ENCODE peak calls at places on chromosomes 13 and 19, in eight cellular contexts. One of them, this sample, is unnamed.

GRCh38 chr19:35704218-35704617 is at the start of gene ZBTB32:
- DNase-seq in adipocyte: peak; percentile 39
- DNase-seq in cardiac muscle cell: peak; percentile 69
- DNase-seq in thyroid gland: peak; percentile 51
- DNase-seq in neural progenitor cell: peak; percentile 80
- DNase-seq in stomach: no peak
- DNase-seq in psoas muscle: no peak
- DNase-seq in CD8-positive, alpha-beta T cell: no peak
- DNase-seq in this sample: peak; percentile 76

GRCh38 chr13:54637377-54637776 is 1608.8 kb downstream of the OLFM4 start:
- DNase-seq in adipocyte: no peak
- DNase-seq in cardiac muscle cell: peak; percentile 55
- DNase-seq in thyroid gland: no peak
- DNase-seq in neural progenitor cell: peak; percentile 56
- DNase-seq in stomach: no peak
- DNase-seq in psoas muscle: no peak
- DNase-seq in CD8-positive, alpha-beta T cell: no peak
- DNase-seq in this sample: no peak

GRCh38 chr19:16274466-16274865 is 50.2 kb upstream of the KLF2 start:
- DNase-seq in adipocyte: peak; percentile 32
- DNase-seq in cardiac muscle cell: peak; percentile 60
- DNase-seq in thyroid gland: no peak
- DNase-seq in neural progenitor cell: no peak
- DNase-seq in stomach: no peak
- DNase-seq in psoas muscle: peak; percentile 64
- DNase-seq in CD8-positive, alpha-beta T cell: no peak
- DNase-seq in this sample: no peak

GRCh38 chr13:99419591-99420243 is 81.6 kb upstream of the TM9SF2 start:
- DNase-seq in adipocyte: no peak
- DNase-seq in cardiac muscle cell: no peak
- DNase-seq in thyroid gland: no peak
- DNase-seq in neural progenitor cell: no peak
- DNase-seq in stomach: peak; percentile 20
- DNase-seq in psoas muscle: peak; percentile 4
- DNase-seq in CD8-positive, alpha-beta T cell: no peak
- DNase-seq in this sample: no peak

GRCh38 chr13:91456837-91457236 is 58.4 kb downstream of the GPC5 start:
- DNase-seq in adipocyte: no peak
- DNase-seq in cardiac muscle cell: no peak
- DNase-seq in thyroid gland: no peak
- DNase-seq in neural progenitor cell: no peak
- DNase-seq in stomach: no peak
- DNase-seq in psoas muscle: no peak
- DNase-seq in CD8-positive, alpha-beta T cell: no peak
- DNase-seq in this sample: no peak

GRCh38 chr13:110506859-110507566 is 54.5 kb downstream of the RAB20 start:
- DNase-seq in adipocyte: no peak
- DNase-seq in cardiac muscle cell: peak; percentile 71
- DNase-seq in thyroid gland: peak; percentile 97
- DNase-seq in neural progenitor cell: no peak
- DNase-seq in stomach: peak; percentile 94
- DNase-seq in psoas muscle: peak; percentile 72
- DNase-seq in CD8-positive, alpha-beta T cell: no peak
- DNase-seq in this sample: peak; percentile 18

GRCh38 chr19:48900477-48901452 is 653 bp downstream of the NUCB1 start:
- DNase-seq in adipocyte: peak; percentile 39
- DNase-seq in cardiac muscle cell: peak; percentile 62
- DNase-seq in thyroid gland: no peak
- DNase-seq in neural progenitor cell: no peak
- DNase-seq in stomach: no peak
- DNase-seq in psoas muscle: peak; percentile 64
- DNase-seq in CD8-positive, alpha-beta T cell: peak; percentile 58
- DNase-seq in this sample: peak; percentile 29

GRCh38 chr13:77509221-77509620 is 26.3 kb upstream of the SCEL start:
- DNase-seq in adipocyte: peak; percentile 57
- DNase-seq in cardiac muscle cell: peak; percentile 23
- DNase-seq in thyroid gland: no peak
- DNase-seq in neural progenitor cell: no peak
- DNase-seq in stomach: no peak
- DNase-seq in psoas muscle: no peak
- DNase-seq in CD8-positive, alpha-beta T cell: no peak
- DNase-seq in this sample: peak; percentile 87

GRCh38 chr13:38967446-38967845 is 23.2 kb downstream of the STOML3 start:
- DNase-seq in adipocyte: no peak
- DNase-seq in cardiac muscle cell: no peak
- DNase-seq in thyroid gland: no peak
- DNase-seq in neural progenitor cell: no peak
- DNase-seq in stomach: no peak
- DNase-seq in psoas muscle: no peak
- DNase-seq in CD8-positive, alpha-beta T cell: no peak
- DNase-seq in this sample: no peak

GRCh38 chr13:97932006-97932405 is 21.5 kb upstream of the IPO5 start:
- DNase-seq in adipocyte: no peak
- DNase-seq in cardiac muscle cell: no peak
- DNase-seq in thyroid gland: no peak
- DNase-seq in neural progenitor cell: no peak
- DNase-seq in stomach: no peak
- DNase-seq in psoas muscle: no peak
- DNase-seq in CD8-positive, alpha-beta T cell: no peak
- DNase-seq in this sample: no peak

GRCh38 chr13:26480246-26480855 is 77.1 kb upstream of the WASF3 start:
- DNase-seq in adipocyte: no peak
- DNase-seq in cardiac muscle cell: peak; percentile 18
- DNase-seq in thyroid gland: no peak
- DNase-seq in neural progenitor cell: no peak
- DNase-seq in stomach: no peak
- DNase-seq in psoas muscle: no peak
- DNase-seq in CD8-positive, alpha-beta T cell: no peak
- DNase-seq in this sample: no peak

GRCh38 chr19:30070198-30070969 is 128.3 kb downstream of the URI1 start:
- DNase-seq in adipocyte: no peak
- DNase-seq in cardiac muscle cell: no peak
- DNase-seq in thyroid gland: no peak
- DNase-seq in neural progenitor cell: peak; percentile 95
- DNase-seq in stomach: peak; percentile 4
- DNase-seq in psoas muscle: peak; percentile 31
- DNase-seq in CD8-positive, alpha-beta T cell: no peak
- DNase-seq in this sample: no peak

GRCh38 chr19:28847468-28847867 is 365.5 kb downstream of the UQCRFS1 start:
- DNase-seq in adipocyte: no peak
- DNase-seq in cardiac muscle cell: peak; percentile 14
- DNase-seq in thyroid gland: no peak
- DNase-seq in neural progenitor cell: no peak
- DNase-seq in stomach: no peak
- DNase-seq in psoas muscle: no peak
- DNase-seq in CD8-positive, alpha-beta T cell: no peak
- DNase-seq in this sample: no peak

GRCh38 chr13:97945792-97946419 is 7.6 kb upstream of the IPO5 start:
- DNase-seq in adipocyte: no peak
- DNase-seq in cardiac muscle cell: no peak
- DNase-seq in thyroid gland: no peak
- DNase-seq in neural progenitor cell: no peak
- DNase-seq in stomach: no peak
- DNase-seq in psoas muscle: no peak
- DNase-seq in CD8-positive, alpha-beta T cell: no peak
- DNase-seq in this sample: no peak

DNA sequence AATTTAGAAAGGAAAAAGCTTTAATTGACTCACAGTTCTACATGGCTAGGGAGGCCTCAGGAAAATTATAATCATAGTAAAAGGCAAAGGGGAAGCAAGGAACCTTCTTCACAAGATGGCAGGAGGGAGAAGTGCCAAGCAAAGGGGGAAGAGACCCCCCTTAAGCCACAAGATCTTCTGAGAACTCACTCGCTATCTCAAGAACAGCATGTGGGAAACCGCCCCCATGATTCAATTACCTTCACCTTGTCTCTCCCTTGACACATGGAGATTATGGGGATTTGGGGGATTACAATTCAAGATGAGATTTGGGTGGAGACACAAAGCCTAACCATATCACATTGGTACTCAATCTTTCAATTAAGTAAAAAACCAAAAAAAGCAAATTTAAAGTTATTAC is 1778.7 kb upstream of the MIR17HG start:
- DNase-seq in adipocyte: no peak
- DNase-seq in cardiac muscle cell: no peak
- DNase-seq in thyroid gland: no peak
- DNase-seq in neural progenitor cell: no peak
- DNase-seq in stomach: no peak
- DNase-seq in psoas muscle: no peak
- DNase-seq in CD8-positive, alpha-beta T cell: no peak
- DNase-seq in this sample: no peak
- H3K9me3 ChIP-seq in adipocyte: no peaks in the 10 kb centered on the region
- H3K9me3 ChIP-seq in cardiac muscle cell: no peaks in the 10 kb centered on the region
- H3K9me3 ChIP-seq in thyroid gland: no peaks in the 10 kb centered on the region
- H3K9me3 ChIP-seq in neural progenitor cell: no peaks in the 10 kb centered on the region
- H3K9me3 ChIP-seq in stomach: no peaks in the 10 kb centered on the region
- H3K9me3 ChIP-seq in psoas muscle: no peaks in the 10 kb centered on the region
- H3K9me3 ChIP-seq in CD8-positive, alpha-beta T cell: no peaks in the 10 kb centered on the region
- H3K9me3 ChIP-seq in this sample: no peaks in the 10 kb centered on the region

DNA sequence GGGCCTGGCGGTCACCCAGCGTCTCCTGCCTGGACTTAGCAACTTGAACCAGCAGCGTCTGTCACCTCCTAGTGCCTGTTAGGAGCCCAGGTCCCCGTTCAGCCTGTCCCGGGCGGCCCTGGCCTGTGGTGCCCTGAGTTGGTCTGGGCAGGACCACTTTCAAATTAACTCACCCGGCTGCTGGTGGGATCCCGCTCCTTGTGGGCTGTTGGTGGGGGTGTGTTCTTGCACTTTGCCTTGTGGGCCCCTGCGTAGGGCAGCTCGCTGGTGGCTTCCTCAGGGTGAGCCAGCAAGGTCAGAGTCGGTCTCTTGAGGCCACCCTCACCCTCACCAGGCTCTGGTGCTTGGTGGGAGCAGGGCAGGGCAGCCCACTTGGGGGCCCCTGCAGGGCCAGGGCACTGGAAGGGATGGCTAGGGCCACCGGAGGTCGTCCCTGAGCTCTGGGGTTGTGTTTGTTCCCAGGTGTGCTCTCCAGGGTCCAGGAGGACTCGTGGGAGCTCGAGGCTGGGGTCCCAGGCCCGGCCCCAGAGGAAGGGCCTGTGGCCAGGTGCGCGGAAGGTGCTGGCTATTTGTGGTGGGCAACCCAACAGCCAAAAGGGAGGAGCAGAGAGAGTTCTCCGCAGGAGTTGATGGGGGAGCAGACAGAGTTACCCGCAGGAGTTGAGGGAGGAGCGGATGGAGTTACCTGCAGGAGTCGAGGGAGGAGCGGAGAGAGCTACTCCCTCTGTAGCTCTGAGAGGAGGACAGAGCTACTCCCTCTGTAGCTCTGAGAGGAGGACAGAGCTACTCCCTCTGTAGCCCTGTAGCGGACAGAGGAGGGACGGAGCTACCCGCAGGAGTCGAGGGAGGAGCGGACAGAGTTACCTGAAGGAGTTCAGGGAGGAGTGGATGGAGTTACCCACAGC is 16.9 kb downstream of the TFDP1 start:
- DNase-seq in adipocyte: no peak
- DNase-seq in cardiac muscle cell: no peak
- DNase-seq in thyroid gland: no peak
- DNase-seq in neural progenitor cell: no peak
- DNase-seq in stomach: no peak
- DNase-seq in psoas muscle: peak; percentile 52
- DNase-seq in CD8-positive, alpha-beta T cell: no peak
- DNase-seq in this sample: no peak
- H3K9me3 ChIP-seq in adipocyte: no peaks in the 10 kb centered on the region
- H3K9me3 ChIP-seq in cardiac muscle cell: no peaks in the 10 kb centered on the region
- H3K9me3 ChIP-seq in thyroid gland: no peaks in the 10 kb centered on the region
- H3K9me3 ChIP-seq in neural progenitor cell: no peaks in the 10 kb centered on the region
- H3K9me3 ChIP-seq in stomach: no peaks in the 10 kb centered on the region
- H3K9me3 ChIP-seq in psoas muscle: no peaks in the 10 kb centered on the region
- H3K9me3 ChIP-seq in CD8-positive, alpha-beta T cell: no peaks in the 10 kb centered on the region
- H3K9me3 ChIP-seq in this sample: no peaks in the 10 kb centered on the region

GRCh38 chr19:53579518-53579917 is 41.6 kb downstream of the ZNF331 start:
- DNase-seq in adipocyte: no peak
- DNase-seq in cardiac muscle cell: no peak
- DNase-seq in thyroid gland: no peak
- DNase-seq in neural progenitor cell: no peak
- DNase-seq in stomach: no peak
- DNase-seq in psoas muscle: no peak
- DNase-seq in CD8-positive, alpha-beta T cell: no peak
- DNase-seq in this sample: no peak
- H3K9me3 ChIP-seq in adipocyte: peaks cover 66% of the 10 kb centered on the region
- H3K9me3 ChIP-seq in cardiac muscle cell: no peaks in the 10 kb centered on the region
- H3K9me3 ChIP-seq in thyroid gland: no peaks in the 10 kb centered on the region
- H3K9me3 ChIP-seq in neural progenitor cell: peaks cover 15% of the 10 kb centered on the region
- H3K9me3 ChIP-seq in stomach: peaks cover 91% of the 10 kb centered on the region
- H3K9me3 ChIP-seq in psoas muscle: peaks cover 27% of the 10 kb centered on the region
- H3K9me3 ChIP-seq in CD8-positive, alpha-beta T cell: peaks cover 46% of the 10 kb centered on the region
- H3K9me3 ChIP-seq in this sample: peaks cover 16% of the 10 kb centered on the region

GRCh38 chr13:111850976-111851375 is 216.0 kb upstream of the SOX1 start:
- DNase-seq in adipocyte: no peak
- DNase-seq in cardiac muscle cell: no peak
- DNase-seq in thyroid gland: no peak
- DNase-seq in neural progenitor cell: no peak
- DNase-seq in stomach: no peak
- DNase-seq in psoas muscle: no peak
- DNase-seq in CD8-positive, alpha-beta T cell: no peak
- DNase-seq in this sample: no peak

GRCh38 chr13:111853146-111853545 is 213.8 kb upstream of the SOX1 start:
- DNase-seq in adipocyte: no peak
- DNase-seq in cardiac muscle cell: no peak
- DNase-seq in thyroid gland: no peak
- DNase-seq in neural progenitor cell: no peak
- DNase-seq in stomach: no peak
- DNase-seq in psoas muscle: no peak
- DNase-seq in CD8-positive, alpha-beta T cell: no peak
- DNase-seq in this sample: no peak

GRCh38 chr13:111853766-111854165 is 213.2 kb upstream of the SOX1 start:
- DNase-seq in adipocyte: no peak
- DNase-seq in cardiac muscle cell: no peak
- DNase-seq in thyroid gland: peak; percentile 11
- DNase-seq in neural progenitor cell: no peak
- DNase-seq in stomach: no peak
- DNase-seq in psoas muscle: no peak
- DNase-seq in CD8-positive, alpha-beta T cell: no peak
- DNase-seq in this sample: no peak

GRCh38 chr13:111854403-111854802 is 212.5 kb upstream of the SOX1 start:
- DNase-seq in adipocyte: no peak
- DNase-seq in cardiac muscle cell: no peak
- DNase-seq in thyroid gland: no peak
- DNase-seq in neural progenitor cell: no peak
- DNase-seq in stomach: no peak
- DNase-seq in psoas muscle: no peak
- DNase-seq in CD8-positive, alpha-beta T cell: no peak
- DNase-seq in this sample: no peak

GRCh38 chr13:111852701-111853100 is 214.2 kb upstream of the SOX1 start:
- DNase-seq in adipocyte: no peak
- DNase-seq in cardiac muscle cell: no peak
- DNase-seq in thyroid gland: no peak
- DNase-seq in neural progenitor cell: no peak
- DNase-seq in stomach: no peak
- DNase-seq in psoas muscle: no peak
- DNase-seq in CD8-positive, alpha-beta T cell: no peak
- DNase-seq in this sample: no peak
- H3K9me3 ChIP-seq in adipocyte: no peaks in the 10 kb centered on the region
- H3K9me3 ChIP-seq in cardiac muscle cell: no peaks in the 10 kb centered on the region
- H3K9me3 ChIP-seq in thyroid gland: no peaks in the 10 kb centered on the region
- H3K9me3 ChIP-seq in neural progenitor cell: no peaks in the 10 kb centered on the region
- H3K9me3 ChIP-seq in stomach: no peaks in the 10 kb centered on the region
- H3K9me3 ChIP-seq in psoas muscle: peaks cover 3% of the 10 kb centered on the region
- H3K9me3 ChIP-seq in CD8-positive, alpha-beta T cell: no peaks in the 10 kb centered on the region
- H3K9me3 ChIP-seq in this sample: peaks cover 3% of the 10 kb centered on the region